ENCODE peak calls at places on chromosomes 16 and 17, in six cellular contexts. Y is GM12865, L is body of pancreas, E is left lung, O is AG09309, I is astrocyte. Q is an unnamed sample.

GRCh38 chr16:75584108-75584507 is 17.9 kb downstream of the GABARAPL2 start:
- DNase-seq in O (no peak), L (no peak), Y (peak), E (no peak), I (no peak), Q (no peak)

GRCh38 chr17:77279448-77280303 is 138.9 kb downstream of the SEC14L1 start:
- DNase-seq in E (no peak), Y (peak), I (peak), O (no peak), L (no peak), Q (no peak)

GRCh38 chr16:20937736-20938135 is 37.2 kb downstream of the LYRM1 start:
- DNase-seq in I (no peak), Y (no peak), O (no peak), E (no peak), L (no peak), Q (no peak)

GRCh38 chr17:78725448-78726021 is 56.5 kb downstream of the CYTH1 start:
- DNase-seq in I (no peak), L (no peak), E (no peak), Y (peak), O (no peak), Q (peak)

GRCh38 chr17:28324272-28324745 is 5.3 kb downstream of the TMEM97 start:
- DNase-seq in O (no peak), I (no peak), E (no peak), L (peak), Y (no peak), Q (no peak)

GRCh38 chr16:71723537-71724319 is 773 bp downstream of the PHLPP2 start:
- DNase-seq in O (no peak), L (peak), I (peak), Y (peak), E (peak), Q (peak)

GRCh38 chr17:45175759-45176140 is 14.1 kb downstream of the HEXIM2 start:
- DNase-seq in L (no peak), Y (no peak), O (no peak), I (no peak), E (no peak), Q (no peak)

GRCh38 chr16:78443300-78443604 is 343.8 kb downstream of the WWOX start:
- DNase-seq in Y (no peak), L (no peak), I (no peak), E (no peak), O (no peak), Q (no peak)

GRCh38 chr17:418421-418751 is 65.8 kb upstream of the RPH3AL start:
- DNase-seq in L (no peak), I (no peak), Y (no peak), E (no peak), O (no peak), Q (no peak)

GRCh38 chr17:72467841-72468653 is 347.2 kb downstream of the SOX9 start:
- DNase-seq in E (no peak), O (peak), Y (no peak), I (peak), L (peak), Q (no peak)

GRCh38 chr17:2289878-2290478 is 13.6 kb downstream of the SMG6 start:
- DNase-seq in Y (peak), L (no peak), I (no peak), O (no peak), E (no peak), Q (peak)

GRCh38 chr16:73176577-73177013 is 128.7 kb upstream of the ZFHX3 start:
- DNase-seq in O (peak), E (no peak), L (no peak), Y (no peak), I (peak), Q (no peak)

GRCh38 chr16:85046472-85046916 is 18.9 kb downstream of the KIAA0513 start:
- DNase-seq in I (no peak), Y (no peak), L (no peak), O (no peak), E (no peak), Q (no peak)

GRCh38 chr16:87864331-87864989 is 4.8 kb downstream of the SLC7A5 start:
- DNase-seq in Y (no peak), E (no peak), I (peak), L (no peak), O (no peak), Q (no peak)

GRCh38 chr17:50630524-50631194 is 4.0 kb upstream of the ABCC3 start:
- DNase-seq in L (peak), Y (peak), E (peak), I (no peak), O (no peak), Q (peak)

GRCh38 chr17:43983515-43984411 is 20.7 kb upstream of the NAGS start:
- DNase-seq in L (peak), E (peak), O (no peak), I (no peak), Y (no peak), Q (no peak)

GRCh38 chr16:57534881-57535658 is 1.3 kb downstream of the CCDC102A start:
- DNase-seq in I (no peak), E (no peak), O (no peak), L (peak), Y (no peak), Q (peak)
- TF ChIP-seq CTCF in I (no peak), E (no peak), O (no peak), L (no peak), Y (no peak), Q (no peak)

DNA sequence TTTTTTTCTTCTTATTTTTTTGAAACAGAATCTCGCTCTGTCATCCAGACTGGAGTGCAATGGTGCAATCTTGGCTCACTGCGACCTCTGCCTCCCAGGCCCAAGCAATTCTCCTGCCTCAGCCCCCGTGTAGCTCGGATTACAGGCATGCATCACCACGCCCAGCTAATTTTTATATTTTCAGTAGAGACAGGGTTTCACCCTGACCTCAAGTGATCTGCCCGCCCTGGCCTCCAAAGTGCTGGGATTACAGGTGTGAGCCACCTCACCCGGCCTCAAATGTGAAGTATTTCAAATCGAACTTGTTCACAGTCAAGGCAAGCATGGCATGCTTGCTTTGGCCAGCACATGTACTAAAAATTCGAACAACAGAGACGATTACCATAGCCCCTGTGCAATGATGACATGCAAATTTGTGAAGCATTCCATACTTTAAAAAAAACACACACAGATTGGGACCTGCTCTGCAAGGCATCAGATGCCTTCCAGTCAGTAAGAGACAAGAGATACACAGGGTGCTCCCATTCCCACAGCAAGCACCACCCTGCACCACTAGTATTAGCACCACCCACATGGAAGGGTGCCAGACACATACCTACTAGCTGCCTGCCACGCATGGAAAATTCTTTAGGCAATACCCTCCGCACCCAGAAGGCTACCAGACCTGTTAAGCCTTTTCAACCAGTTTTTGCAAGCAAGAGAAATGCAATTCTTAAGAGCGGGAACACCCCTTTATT is 47.2 kb downstream of the ANKRD11 start:
- DNase-seq in Y (no peak), O (no peak), L (peak), I (peak), E (no peak), Q (no peak)
- TF ChIP-seq CTCF in Y (no peak), O (no peak), L (no peak), I (peak), E (no peak), Q (no peak)

DNA sequence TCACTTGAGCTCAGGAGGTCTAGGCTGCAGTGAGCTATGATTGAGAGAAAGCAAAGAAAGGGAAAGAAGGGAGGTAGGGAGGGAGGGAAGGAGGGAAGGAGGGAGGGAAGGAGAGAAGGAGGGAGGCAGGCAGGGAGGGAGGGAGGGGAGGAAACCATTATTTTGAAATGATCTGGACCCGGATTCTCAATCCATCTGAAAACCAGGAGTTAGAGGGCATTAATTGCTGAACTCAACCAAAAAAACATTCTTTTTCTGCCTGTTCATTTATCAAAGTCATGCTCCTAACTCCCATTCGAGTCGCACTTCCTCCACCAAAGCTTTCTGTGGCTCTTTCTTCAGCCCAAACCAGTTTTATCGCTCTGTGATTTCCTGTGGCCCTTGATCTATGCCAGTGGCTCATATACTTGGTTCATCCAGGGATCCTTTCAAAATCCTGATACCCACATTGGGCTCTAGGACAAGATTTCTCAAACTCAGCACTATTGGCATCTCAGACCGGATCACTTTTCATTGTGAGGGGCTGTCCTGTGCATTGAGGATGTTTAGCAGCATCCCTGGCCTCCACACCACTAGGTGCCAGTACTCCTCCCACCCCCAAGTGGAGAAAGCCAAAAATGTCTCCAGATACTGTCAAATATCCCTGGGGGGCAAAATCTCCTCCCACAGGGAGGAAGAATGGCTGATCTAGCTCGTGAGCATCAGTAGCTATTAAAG is 38.2 kb downstream of the CMTM4 start:
- DNase-seq in Y (no peak), L (no peak), I (no peak), O (no peak), E (no peak), Q (no peak)
- TF ChIP-seq CTCF in Y (no peak), L (no peak), I (no peak), O (no peak), E (no peak), Q (no peak)

GRCh38 chr17:63943745-63944144 is 11.6 kb upstream of the CD79B start:
- DNase-seq in O (no peak), I (no peak), L (no peak), E (no peak), Y (no peak), Q (no peak)
- TF ChIP-seq CTCF in O (peak), I (no peak), L (no peak), E (no peak), Y (peak), Q (no peak)

GRCh38 chr16:86157616-86158247 is 258.8 kb downstream of the IRF8 start:
- DNase-seq in I (peak), L (no peak), Y (no peak), O (no peak), E (no peak), Q (no peak)

GRCh38 chr16:86156155-86156554 is 257.2 kb downstream of the IRF8 start:
- DNase-seq in Y (no peak), L (no peak), O (no peak), E (no peak), I (no peak), Q (no peak)

GRCh38 chr16:86158688-86159360 is 259.9 kb downstream of the IRF8 start:
- DNase-seq in Y (no peak), I (no peak), O (no peak), E (no peak), L (no peak), Q (no peak)
- TF ChIP-seq CTCF in Y (no peak), I (no peak), O (peak), E (no peak), L (no peak), Q (no peak)